ENCODE peak calls at places on chromosomes 6 and 20, in seven cellular contexts. G, Q, F, V, U, J and A are unnamed samples.

GRCh38 chr6:56279346-56280080 is 32.1 kb upstream of the COL21A1 start:
- DNase-seq in U (no peak), G (no peak), Q (no peak), F (no peak), J (peak; percentile 89), V (no peak), A (peak; percentile 30)

GRCh38 chr20:8094415-8094818 is 37.6 kb upstream of the PLCB1 start:
- DNase-seq in V (no peak), Q (peak; percentile 23), F (peak; percentile 25), U (no peak), G (no peak), J (peak; percentile 97), A (peak; percentile 56)

GRCh38 chr6:12870033-12870432 is 153.5 kb downstream of the PHACTR1 start:
- DNase-seq in U (no peak), V (no peak), F (no peak), J (no peak), Q (no peak), G (no peak), A (no peak)

GRCh38 chr20:12595841-12596240 is 412.9 kb upstream of the SPTLC3 start:
- DNase-seq in Q (no peak), J (no peak), G (no peak), V (no peak), U (no peak), F (no peak), A (no peak)

GRCh38 chr6:157164972-157165371 is 158.3 kb downstream of the TMEM242 start:
- DNase-seq in Q (no peak), J (no peak), F (no peak), G (no peak), V (no peak), U (no peak), A (no peak)

GRCh38 chr6:43856005-43856765 is 86.2 kb downstream of the VEGFA start:
- DNase-seq in V (no peak), F (no peak), Q (peak; percentile 53), U (no peak), J (no peak), G (no peak), A (peak; percentile 36)

GRCh38 chr20:7585126-7585679 is 355.1 kb downstream of the HAO1 start:
- DNase-seq in Q (no peak), U (no peak), G (no peak), V (no peak), J (peak; percentile 34), F (no peak), A (no peak)

GRCh38 chr6:157483770-157484169 is 102.8 kb downstream of the ZDHHC14 start:
- DNase-seq in Q (no peak), J (no peak), V (no peak), F (no peak), U (no peak), G (no peak), A (no peak)

GRCh38 chr6:140105857-140106256 is 731.4 kb upstream of the CITED2 start:
- DNase-seq in U (no peak), J (peak; percentile 12), G (no peak), V (no peak), F (no peak), Q (peak; percentile 47), A (peak; percentile 27)

GRCh38 chr6:30020629-30021028 is 40.4 kb upstream of the POLR1H start:
- DNase-seq in F (no peak), U (no peak), G (no peak), Q (no peak), V (no peak), J (no peak), A (no peak)

GRCh38 chr6:16322666-16323312 is 84.4 kb downstream of the GMPR start:
- DNase-seq in J (peak; percentile 62), V (peak; percentile 37), U (peak; percentile 62), Q (no peak), G (peak; percentile 90), F (no peak), A (peak; percentile 92)

GRCh38 chr20:21571841-21572690 is 58.2 kb upstream of the NKX2-2 start:
- DNase-seq in J (peak; percentile 20), V (peak; percentile 57), U (no peak), Q (peak; percentile 25), F (peak; percentile 1), G (peak; percentile 25), A (peak; percentile 1)

GRCh38 chr6:51511081-51511480 is 576.3 kb downstream of the PKHD1 start:
- DNase-seq in V (no peak), J (no peak), F (no peak), G (no peak), Q (no peak), U (no peak), A (peak; percentile 13)

GRCh38 chr6:11766056-11766455 is 12.5 kb downstream of the ADTRP start:
- DNase-seq in Q (no peak), F (no peak), G (no peak), V (no peak), J (peak; percentile 62), U (no peak), A (peak; percentile 46)

GRCh38 chr6:52243282-52243893 is 912 bp downstream of the IL17F start:
- DNase-seq in F (no peak), G (no peak), J (peak; percentile 56), V (no peak), U (no peak), Q (no peak), A (no peak)

GRCh38 chr6:161143663-161144430 is 130.0 kb downstream of the AGPAT4 start:
- DNase-seq in G (no peak), V (no peak), F (no peak), Q (no peak), U (no peak), J (no peak), A (no peak)